ENCODE peak calls at places on chromosomes 2 and 18, in seven cellular contexts. Q, E, J, C, R, X and S are unnamed samples.

GRCh38 chr2:26579723-26580040 is 61.5 kb downstream of the CIB4 start:
- DNase-seq in C (no peak), J (no peak), R (no peak), Q (no peak), E (no peak), X (no peak), S (no peak)

GRCh38 chr2:140085674-140086073 is 1305.5 kb upstream of the NXPH2 start:
- DNase-seq in X (no peak), J (peak), R (no peak), C (no peak), E (no peak), Q (no peak), S (no peak)

GRCh38 chr2:240146591-240147278 is 6.3 kb upstream of the OTOS start:
- DNase-seq in X (no peak), Q (no peak), E (no peak), C (no peak), R (no peak), J (no peak), S (no peak)

GRCh38 chr18:58501497-58501896 is 127.4 kb downstream of the ALPK2 start:
- DNase-seq in C (no peak), X (no peak), J (peak), Q (no peak), E (no peak), R (no peak), S (no peak)

GRCh38 chr2:64768426-64769033 is 114.8 kb upstream of the SERTAD2 start:
- DNase-seq in C (no peak), J (no peak), E (peak), R (no peak), X (no peak), Q (no peak), S (no peak)

GRCh38 chr2:100383306-100383705 is 34.2 kb downstream of the CHST10 start:
- DNase-seq in E (no peak), R (no peak), C (no peak), J (no peak), Q (no peak), X (no peak), S (no peak)

GRCh38 chr18:41829648-41830516 is 125.2 kb upstream of the PIK3C3 start:
- DNase-seq in J (peak), C (no peak), E (no peak), Q (no peak), R (no peak), X (no peak), S (no peak)

GRCh38 chr2:3147641-3148530 is 229.7 kb downstream of the EIPR1 start:
- DNase-seq in Q (no peak), R (no peak), X (no peak), C (no peak), J (no peak), E (no peak), S (no peak)

GRCh38 chr2:163800889-163801498 is 65.2 kb upstream of the FIGN start:
- DNase-seq in R (peak), J (peak), C (no peak), E (no peak), X (no peak), Q (no peak), S (no peak)

GRCh38 chr2:237487496-237487895 is 445 bp downstream of the MLPH start:
- DNase-seq in R (no peak), J (no peak), E (no peak), Q (no peak), C (no peak), X (no peak), S (no peak)

GRCh38 chr2:225274751-225275150 is 124.8 kb upstream of the NYAP2 start:
- DNase-seq in C (no peak), R (no peak), E (peak), Q (no peak), X (no peak), J (peak), S (peak)

GRCh38 chr2:6911721-6912120 is 5.5 kb upstream of the RNF144A start:
- DNase-seq in C (no peak), X (no peak), R (no peak), E (no peak), Q (no peak), J (no peak), S (no peak)

GRCh38 chr2:235675678-235676535 is 182.1 kb downstream of the AGAP1 start:
- DNase-seq in Q (no peak), J (peak), E (peak), C (no peak), R (no peak), X (no peak), S (no peak)

GRCh38 chr2:182360012-182360662 is 66.7 kb downstream of the PDE1A start:
- DNase-seq in C (no peak), Q (no peak), R (no peak), X (no peak), E (peak), J (peak), S (no peak)

GRCh38 chr18:76981388-76981968 is 151.1 kb downstream of the MBP start:
- DNase-seq in C (no peak), R (no peak), E (no peak), Q (no peak), X (no peak), J (no peak), S (no peak)

GRCh38 chr18:49722472-49722871 is 90.9 kb downstream of the ACAA2 start:
- DNase-seq in C (no peak), J (no peak), R (no peak), E (no peak), Q (no peak), X (no peak), S (no peak)

GRCh38 chr18:32735781-32736180 is 37.0 kb downstream of the KLHL14 start:
- DNase-seq in C (no peak), J (peak), R (no peak), Q (no peak), E (peak), X (no peak), S (no peak)

GRCh38 chr2:3223080-3223923 is 154.3 kb downstream of the EIPR1 start:
- DNase-seq in J (peak), X (peak), Q (peak), C (peak), R (no peak), E (peak), S (no peak)

GRCh38 chr2:152402780-152403388 is 67.9 kb downstream of the FMNL2 start:
- DNase-seq in E (no peak), Q (no peak), X (no peak), R (no peak), J (no peak), C (no peak), S (no peak)

GRCh38 chr18:6210349-6211173 is 204.2 kb downstream of the L3MBTL4 start:
- DNase-seq in J (no peak), C (no peak), X (no peak), E (peak), Q (no peak), R (no peak), S (no peak)

GRCh38 chr2:28507806-28508764 is 12.2 kb downstream of the PLB1 start:
- DNase-seq in J (no peak), C (peak), E (peak), R (no peak), X (no peak), Q (no peak), S (no peak)

GRCh38 chr2:188189356-188189755 is 102.3 kb upstream of the GULP1 start:
- DNase-seq in C (no peak), R (no peak), E (peak), X (no peak), J (no peak), Q (no peak), S (no peak)

GRCh38 chr18:76821356-76821874 is 942 bp upstream of the ZNF236 start:
- DNase-seq in E (no peak), R (no peak), C (no peak), X (no peak), J (no peak), Q (no peak), S (no peak)

GRCh38 chr2:18286897-18287296 is 273.6 kb downstream of the RDH14 start:
- DNase-seq in E (no peak), C (no peak), X (no peak), Q (no peak), R (no peak), J (no peak), S (no peak)